ENCODE peak calls at places on chromosomes 16 and 17, in eight cellular contexts. One of them, this sample, is unnamed.
A peak's percentile ranks its signal among the peaks of the same experiment; 100 is the strongest.

GRCh38 chr17:7782237-7782636 is 51.8 kb upstream of the KDM6B start:
- DNase-seq in ovary: no peak
- DNase-seq in Caco-2: no peak
- DNase-seq in tibial artery: no peak
- DNase-seq in PC-3: peak; percentile 43
- DNase-seq in A673: no peak
- DNase-seq in body of pancreas: no peak
- DNase-seq in right atrium auricular region: no peak
- DNase-seq in this sample: no peak

GRCh38 chr17:31724619-31725018 is 134.4 kb downstream of the COPRS start:
- DNase-seq in tibial artery: no peak
- DNase-seq in right atrium auricular region: no peak
- DNase-seq in PC-3: no peak
- DNase-seq in body of pancreas: no peak
- DNase-seq in A673: no peak
- DNase-seq in Caco-2: no peak
- DNase-seq in ovary: no peak
- DNase-seq in this sample: no peak

GRCh38 chr16:87603684-87604571 is 1.6 kb downstream of the JPH3 start:
- DNase-seq in body of pancreas: no peak
- DNase-seq in ovary: no peak
- DNase-seq in right atrium auricular region: no peak
- DNase-seq in Caco-2: no peak
- DNase-seq in tibial artery: no peak
- DNase-seq in A673: no peak
- DNase-seq in PC-3: no peak
- DNase-seq in this sample: no peak

GRCh38 chr16:85036398-85037049 is 8.9 kb downstream of the KIAA0513 start:
- DNase-seq in tibial artery: no peak
- DNase-seq in A673: no peak
- DNase-seq in Caco-2: no peak
- DNase-seq in right atrium auricular region: no peak
- DNase-seq in body of pancreas: no peak
- DNase-seq in PC-3: no peak
- DNase-seq in ovary: no peak
- DNase-seq in this sample: no peak

GRCh38 chr16:49523435-49524159 is 150.0 kb downstream of the C16orf78 start:
- DNase-seq in ovary: no peak
- DNase-seq in PC-3: no peak
- DNase-seq in A673: no peak
- DNase-seq in Caco-2: no peak
- DNase-seq in body of pancreas: no peak
- DNase-seq in right atrium auricular region: no peak
- DNase-seq in tibial artery: no peak
- DNase-seq in this sample: no peak

GRCh38 chr17:45574376-45574775 is 83.9 kb upstream of the PLEKHM1 start:
- DNase-seq in PC-3: no peak
- DNase-seq in Caco-2: no peak
- DNase-seq in ovary: no peak
- DNase-seq in A673: no peak
- DNase-seq in body of pancreas: no peak
- DNase-seq in tibial artery: no peak
- DNase-seq in right atrium auricular region: no peak
- DNase-seq in this sample: no peak

GRCh38 chr16:25066426-25066746 is 45.2 kb upstream of the LCMT1 start:
- DNase-seq in A673: no peak
- DNase-seq in ovary: no peak
- DNase-seq in right atrium auricular region: no peak
- DNase-seq in tibial artery: no peak
- DNase-seq in Caco-2: no peak
- DNase-seq in body of pancreas: no peak
- DNase-seq in PC-3: no peak
- DNase-seq in this sample: no peak

GRCh38 chr16:84700518-84701277 is 898 bp downstream of the USP10 start:
- DNase-seq in Caco-2: no peak
- DNase-seq in ovary: no peak
- DNase-seq in right atrium auricular region: no peak
- DNase-seq in tibial artery: no peak
- DNase-seq in body of pancreas: peak; percentile 20
- DNase-seq in A673: peak; percentile 45
- DNase-seq in PC-3: peak; percentile 36
- DNase-seq in this sample: no peak

GRCh38 chr17:79940381-79941087 is 95.1 kb downstream of the TBC1D16 start:
- DNase-seq in A673: no peak
- DNase-seq in tibial artery: peak; percentile 63
- DNase-seq in PC-3: no peak
- DNase-seq in right atrium auricular region: no peak
- DNase-seq in ovary: peak; percentile 18
- DNase-seq in body of pancreas: no peak
- DNase-seq in Caco-2: peak; percentile 17
- DNase-seq in this sample: no peak

GRCh38 chr17:81959362-81960129 is 1.4 kb downstream of the NOTUM start:
- DNase-seq in body of pancreas: peak; percentile 75
- DNase-seq in A673: peak; percentile 65
- DNase-seq in Caco-2: no peak
- DNase-seq in ovary: peak; percentile 67
- DNase-seq in PC-3: peak; percentile 59
- DNase-seq in tibial artery: no peak
- DNase-seq in right atrium auricular region: no peak
- DNase-seq in this sample: peak; percentile 84

GRCh38 chr17:17739388-17740066 is 58.3 kb downstream of the RAI1 start:
- DNase-seq in right atrium auricular region: no peak
- DNase-seq in body of pancreas: no peak
- DNase-seq in PC-3: peak; percentile 57
- DNase-seq in tibial artery: no peak
- DNase-seq in A673: peak; percentile 37
- DNase-seq in ovary: peak; percentile 72
- DNase-seq in Caco-2: no peak
- DNase-seq in this sample: no peak

GRCh38 chr16:54194008-54194731 is 92.4 kb downstream of the IRX3 start:
- DNase-seq in PC-3: no peak
- DNase-seq in Caco-2: no peak
- DNase-seq in ovary: peak; percentile 41
- DNase-seq in right atrium auricular region: peak; percentile 74
- DNase-seq in tibial artery: peak; percentile 94
- DNase-seq in A673: peak; percentile 61
- DNase-seq in body of pancreas: peak; percentile 30
- DNase-seq in this sample: no peak

GRCh38 chr16:1762879-1763520 is 8.3 kb downstream of the NME3 start:
- DNase-seq in tibial artery: no peak
- DNase-seq in Caco-2: no peak
- DNase-seq in right atrium auricular region: no peak
- DNase-seq in PC-3: no peak
- DNase-seq in body of pancreas: no peak
- DNase-seq in A673: no peak
- DNase-seq in ovary: peak; percentile 37
- DNase-seq in this sample: no peak

GRCh38 chr17:68511671-68512246 is 471 bp upstream of the PRKAR1A start:
- DNase-seq in A673: peak; percentile 77
- DNase-seq in body of pancreas: peak; percentile 65
- DNase-seq in tibial artery: peak; percentile 90
- DNase-seq in ovary: peak; percentile 93
- DNase-seq in Caco-2: peak; percentile 81
- DNase-seq in right atrium auricular region: peak; percentile 82
- DNase-seq in PC-3: peak; percentile 78
- DNase-seq in this sample: no peak

GRCh38 chr16:80174416-80174815 is 366.4 kb upstream of the DYNLRB2 start:
- DNase-seq in body of pancreas: no peak
- DNase-seq in PC-3: peak; percentile 23
- DNase-seq in ovary: no peak
- DNase-seq in Caco-2: no peak
- DNase-seq in tibial artery: no peak
- DNase-seq in A673: no peak
- DNase-seq in right atrium auricular region: no peak
- DNase-seq in this sample: no peak

GRCh38 chr17:1735418-1735817 is 7.3 kb upstream of the SERPINF2 start:
- DNase-seq in ovary: no peak
- DNase-seq in tibial artery: no peak
- DNase-seq in A673: no peak
- DNase-seq in right atrium auricular region: no peak
- DNase-seq in PC-3: no peak
- DNase-seq in body of pancreas: no peak
- DNase-seq in Caco-2: no peak
- DNase-seq in this sample: no peak

GRCh38 chr17:46274238-46274637 is 20.7 kb upstream of the LRRC37A start:
- DNase-seq in right atrium auricular region: no peak
- DNase-seq in A673: no peak
- DNase-seq in PC-3: no peak
- DNase-seq in Caco-2: no peak
- DNase-seq in tibial artery: no peak
- DNase-seq in ovary: no peak
- DNase-seq in body of pancreas: no peak
- DNase-seq in this sample: no peak

GRCh38 chr17:57463103-57463885 is 207.0 kb downstream of the MSI2 start:
- DNase-seq in ovary: no peak
- DNase-seq in PC-3: peak; percentile 73
- DNase-seq in right atrium auricular region: no peak
- DNase-seq in A673: no peak
- DNase-seq in Caco-2: no peak
- DNase-seq in tibial artery: no peak
- DNase-seq in body of pancreas: no peak
- DNase-seq in this sample: no peak

GRCh38 chr17:19647697-19648474 is 665 bp upstream of the ALDH3A2 start:
- DNase-seq in body of pancreas: peak; percentile 59
- DNase-seq in right atrium auricular region: peak; percentile 88
- DNase-seq in PC-3: peak; percentile 58
- DNase-seq in A673: peak; percentile 74
- DNase-seq in ovary: peak; percentile 78
- DNase-seq in tibial artery: peak; percentile 93
- DNase-seq in Caco-2: peak; percentile 71
- DNase-seq in this sample: no peak

GRCh38 chr16:88344411-88345030 is 38.2 kb upstream of the ZNF469 start:
- DNase-seq in ovary: no peak
- DNase-seq in right atrium auricular region: no peak
- DNase-seq in A673: no peak
- DNase-seq in PC-3: no peak
- DNase-seq in tibial artery: no peak
- DNase-seq in Caco-2: no peak
- DNase-seq in body of pancreas: no peak
- DNase-seq in this sample: peak; percentile 43

DNA sequence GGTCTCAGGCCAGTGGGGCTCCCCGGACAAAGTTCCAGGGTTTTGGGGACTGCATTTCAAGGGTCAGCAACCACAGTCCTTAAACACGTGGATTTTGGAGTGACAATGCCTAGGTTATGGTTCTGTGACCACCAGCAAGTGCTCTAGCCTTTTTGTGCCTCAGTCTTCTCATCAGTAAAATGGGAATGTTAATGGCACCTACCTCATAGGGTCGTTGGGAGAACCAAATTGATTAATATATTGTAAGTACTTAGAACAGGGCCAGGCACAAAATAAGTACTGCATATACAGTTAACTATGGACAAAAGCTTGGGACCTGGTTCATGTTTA is 13.8 kb downstream of the IL4R start:
- DNase-seq in PC-3: no peak
- DNase-seq in Caco-2: no peak
- DNase-seq in body of pancreas: no peak
- DNase-seq in A673: no peak
- DNase-seq in tibial artery: no peak
- DNase-seq in right atrium auricular region: no peak
- DNase-seq in ovary: no peak
- DNase-seq in this sample: no peak
- H3K4me3 ChIP-seq in PC-3: peak overlapping the region; percentile 48
- H3K4me3 ChIP-seq in Caco-2: no peak overlapping the region
- H3K4me3 ChIP-seq in body of pancreas: no peak overlapping the region
- H3K4me3 ChIP-seq in A673: no peak overlapping the region
- H3K4me3 ChIP-seq in tibial artery: no peak overlapping the region
- H3K4me3 ChIP-seq in right atrium auricular region: no peak overlapping the region
- H3K4me3 ChIP-seq in ovary: no peak overlapping the region
- H3K4me3 ChIP-seq in this sample: no peak overlapping the region

GRCh38 chr16:4689091-4689671 is 4.2 kb upstream of the NUDT16L1 start:
- DNase-seq in A673: no peak
- DNase-seq in tibial artery: no peak
- DNase-seq in body of pancreas: no peak
- DNase-seq in Caco-2: no peak
- DNase-seq in right atrium auricular region: no peak
- DNase-seq in PC-3: no peak
- DNase-seq in ovary: no peak
- DNase-seq in this sample: peak; percentile 45
- H3K4me1 ChIP-seq in A673: peaks cover 4% of the 10 kb centered on the region
- H3K4me1 ChIP-seq in tibial artery: no peaks in the 10 kb centered on the region
- H3K4me1 ChIP-seq in body of pancreas: peaks cover 12% of the 10 kb centered on the region
- H3K4me1 ChIP-seq in Caco-2: peaks cover 6% of the 10 kb centered on the region
- H3K4me1 ChIP-seq in right atrium auricular region: no peaks in the 10 kb centered on the region
- H3K4me1 ChIP-seq in PC-3: peaks cover 5% of the 10 kb centered on the region
- H3K4me1 ChIP-seq in ovary: no peaks in the 10 kb centered on the region
- H3K4me1 ChIP-seq in this sample: peaks cover 12% of the 10 kb centered on the region

GRCh38 chr16:56673916-56674315 is 4.3 kb downstream of the MT1H start:
- DNase-seq in Caco-2: no peak
- DNase-seq in A673: no peak
- DNase-seq in body of pancreas: peak; percentile 66
- DNase-seq in tibial artery: no peak
- DNase-seq in PC-3: no peak
- DNase-seq in right atrium auricular region: peak; percentile 69
- DNase-seq in ovary: no peak
- DNase-seq in this sample: peak; percentile 43
- H3K27me3 ChIP-seq in Caco-2: peaks cover 3% of the 10 kb centered on the region
- H3K27me3 ChIP-seq in A673: peaks cover 12% of the 10 kb centered on the region
- H3K27me3 ChIP-seq in body of pancreas: no peaks in the 10 kb centered on the region
- H3K27me3 ChIP-seq in tibial artery: peaks cover 63% of the 10 kb centered on the region
- H3K27me3 ChIP-seq in PC-3: no peaks in the 10 kb centered on the region
- H3K27me3 ChIP-seq in right atrium auricular region: peaks cover 5% of the 10 kb centered on the region
- H3K27me3 ChIP-seq in ovary: no peaks in the 10 kb centered on the region
- H3K27me3 ChIP-seq in this sample: peaks cover 23% of the 10 kb centered on the region

GRCh38 chr17:40219073-40219860 is at the start of gene WIPF2:
- DNase-seq in A673: peak; percentile 96
- DNase-seq in body of pancreas: peak; percentile 98
- DNase-seq in PC-3: peak; percentile 92
- DNase-seq in right atrium auricular region: peak; percentile 96
- DNase-seq in ovary: peak; percentile 97
- DNase-seq in Caco-2: peak; percentile 98
- DNase-seq in tibial artery: peak; percentile 98
- DNase-seq in this sample: peak; percentile 96

GRCh38 chr17:40218740-40219072 is 398 bp upstream of the WIPF2 start:
- DNase-seq in A673: peak; percentile 36
- DNase-seq in Caco-2: peak; percentile 74
- DNase-seq in right atrium auricular region: peak; percentile 84
- DNase-seq in ovary: peak; percentile 76
- DNase-seq in tibial artery: peak; percentile 75
- DNase-seq in body of pancreas: peak; percentile 70
- DNase-seq in PC-3: peak; percentile 13
- DNase-seq in this sample: peak; percentile 95

GRCh38 chr17:40225151-40225550 is 6.0 kb downstream of the WIPF2 start:
- DNase-seq in Caco-2: no peak
- DNase-seq in right atrium auricular region: no peak
- DNase-seq in PC-3: no peak
- DNase-seq in A673: no peak
- DNase-seq in body of pancreas: no peak
- DNase-seq in ovary: no peak
- DNase-seq in tibial artery: no peak
- DNase-seq in this sample: no peak

DNA sequence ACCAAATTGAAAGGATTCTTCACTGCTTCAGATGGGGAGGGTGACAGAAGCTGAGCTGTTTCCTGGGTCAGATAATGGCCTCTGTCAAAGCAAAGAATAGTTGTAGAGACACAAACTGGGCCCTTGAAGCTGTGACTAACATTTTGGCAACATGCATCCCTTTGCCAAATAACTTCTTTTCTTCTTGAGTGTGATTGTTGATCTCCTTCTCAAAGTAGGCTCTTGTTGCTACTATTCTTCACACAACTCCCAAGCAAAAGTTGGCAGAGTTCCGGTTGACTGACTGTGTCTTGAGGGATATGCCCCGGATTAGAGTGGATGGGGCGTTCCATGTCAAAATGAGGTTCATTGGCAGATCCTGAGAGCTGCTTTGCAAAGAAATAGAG is 5.6 kb downstream of the WIPF2 start:
- DNase-seq in right atrium auricular region: peak; percentile 88
- DNase-seq in body of pancreas: peak; percentile 36
- DNase-seq in PC-3: no peak
- DNase-seq in ovary: no peak
- DNase-seq in A673: no peak
- DNase-seq in tibial artery: peak; percentile 67
- DNase-seq in Caco-2: no peak
- DNase-seq in this sample: no peak
- H3K4me3 ChIP-seq in right atrium auricular region: no peak overlapping the region
- H3K4me3 ChIP-seq in body of pancreas: no peak overlapping the region
- H3K4me3 ChIP-seq in PC-3: no peak overlapping the region
- H3K4me3 ChIP-seq in ovary: no peak overlapping the region
- H3K4me3 ChIP-seq in A673: no peak overlapping the region
- H3K4me3 ChIP-seq in tibial artery: no peak overlapping the region
- H3K4me3 ChIP-seq in Caco-2: no peak overlapping the region
- H3K4me3 ChIP-seq in this sample: no peak overlapping the region

This sample was measured in CD8-positive, alpha-beta memory T cell.